ENCODE peak calls at places on chromosome 13, in seven cellular contexts. One of them, this sample, is unnamed.

GRCh38 chr13:42333613-42334328 is 61.8 kb downstream of the AKAP11 start:
- DNase-seq in IMR-90: peak; percentile 22
- DNase-seq in tibial artery: no peak
- DNase-seq in GM06990: peak; percentile 69
- DNase-seq in fibroblast of lung: peak; percentile 13
- DNase-seq in cardiac muscle cell: peak; percentile 70
- DNase-seq in upper lobe of right lung: no peak
- DNase-seq in this sample: peak; percentile 7

GRCh38 chr13:26325876-26326275 is 71.9 kb downstream of the CDK8 start:
- DNase-seq in IMR-90: peak; percentile 4
- DNase-seq in GM06990: peak; percentile 29
- DNase-seq in upper lobe of right lung: no peak
- DNase-seq in cardiac muscle cell: no peak
- DNase-seq in fibroblast of lung: peak; percentile 37
- DNase-seq in tibial artery: no peak
- DNase-seq in this sample: no peak

GRCh38 chr13:49303533-49304252 is 56.0 kb downstream of the CDADC1 start:
- DNase-seq in cardiac muscle cell: no peak
- DNase-seq in fibroblast of lung: no peak
- DNase-seq in IMR-90: no peak
- DNase-seq in GM06990: no peak
- DNase-seq in tibial artery: peak; percentile 32
- DNase-seq in upper lobe of right lung: no peak
- DNase-seq in this sample: no peak

GRCh38 chr13:52599037-52599852 is 43.0 kb upstream of the HNRNPA1L2 start:
- DNase-seq in tibial artery: no peak
- DNase-seq in IMR-90: peak; percentile 71
- DNase-seq in upper lobe of right lung: no peak
- DNase-seq in fibroblast of lung: peak; percentile 82
- DNase-seq in cardiac muscle cell: peak; percentile 70
- DNase-seq in GM06990: no peak
- DNase-seq in this sample: no peak

GRCh38 chr13:82962422-82962821 is 919.9 kb downstream of the SLITRK1 start:
- DNase-seq in GM06990: no peak
- DNase-seq in upper lobe of right lung: no peak
- DNase-seq in cardiac muscle cell: peak; percentile 10
- DNase-seq in IMR-90: no peak
- DNase-seq in fibroblast of lung: peak; percentile 30
- DNase-seq in tibial artery: no peak
- DNase-seq in this sample: no peak

GRCh38 chr13:30615851-30616311 is 1.8 kb upstream of the USPL1 start:
- DNase-seq in cardiac muscle cell: peak; percentile 61
- DNase-seq in tibial artery: no peak
- DNase-seq in IMR-90: peak; percentile 41
- DNase-seq in upper lobe of right lung: no peak
- DNase-seq in fibroblast of lung: peak; percentile 40
- DNase-seq in GM06990: no peak
- DNase-seq in this sample: no peak

GRCh38 chr13:92463134-92463533 is 763.5 kb upstream of the GPC6 start:
- DNase-seq in cardiac muscle cell: no peak
- DNase-seq in IMR-90: no peak
- DNase-seq in fibroblast of lung: no peak
- DNase-seq in GM06990: no peak
- DNase-seq in tibial artery: no peak
- DNase-seq in upper lobe of right lung: no peak
- DNase-seq in this sample: no peak

GRCh38 chr13:37306778-37307544 is 201.5 kb upstream of the CSNK1A1L start:
- DNase-seq in upper lobe of right lung: no peak
- DNase-seq in GM06990: no peak
- DNase-seq in tibial artery: no peak
- DNase-seq in cardiac muscle cell: peak; percentile 90
- DNase-seq in IMR-90: peak; percentile 98
- DNase-seq in fibroblast of lung: peak; percentile 99
- DNase-seq in this sample: no peak

GRCh38 chr13:50323440-50324070 is 308.3 kb downstream of the KCNRG start:
- DNase-seq in fibroblast of lung: peak; percentile 97
- DNase-seq in cardiac muscle cell: peak; percentile 70
- DNase-seq in IMR-90: peak; percentile 96
- DNase-seq in upper lobe of right lung: no peak
- DNase-seq in GM06990: no peak
- DNase-seq in tibial artery: no peak
- DNase-seq in this sample: no peak

GRCh38 chr13:73057284-73058025 is 1.4 kb upstream of the KLF5 start:
- DNase-seq in upper lobe of right lung: no peak
- DNase-seq in IMR-90: no peak
- DNase-seq in fibroblast of lung: no peak
- DNase-seq in GM06990: no peak
- DNase-seq in tibial artery: no peak
- DNase-seq in cardiac muscle cell: no peak
- DNase-seq in this sample: no peak

GRCh38 chr13:24228852-24229458 is 68.4 kb downstream of the SPATA13 start:
- DNase-seq in cardiac muscle cell: peak; percentile 84
- DNase-seq in tibial artery: no peak
- DNase-seq in upper lobe of right lung: no peak
- DNase-seq in IMR-90: peak; percentile 81
- DNase-seq in fibroblast of lung: peak; percentile 68
- DNase-seq in GM06990: no peak
- DNase-seq in this sample: peak; percentile 47

GRCh38 chr13:25493930-25494707 is 122.3 kb downstream of the ATP8A2 start:
- DNase-seq in tibial artery: no peak
- DNase-seq in cardiac muscle cell: no peak
- DNase-seq in fibroblast of lung: no peak
- DNase-seq in IMR-90: no peak
- DNase-seq in upper lobe of right lung: no peak
- DNase-seq in GM06990: no peak
- DNase-seq in this sample: no peak

GRCh38 chr13:91133941-91134772 is 213.3 kb upstream of the MIR17HG start:
- DNase-seq in GM06990: no peak
- DNase-seq in cardiac muscle cell: peak; percentile 80
- DNase-seq in tibial artery: peak; percentile 29
- DNase-seq in IMR-90: peak; percentile 54
- DNase-seq in upper lobe of right lung: no peak
- DNase-seq in fibroblast of lung: peak; percentile 60
- DNase-seq in this sample: no peak

GRCh38 chr13:91962946-91963345 is 564.5 kb downstream of the GPC5 start:
- DNase-seq in tibial artery: no peak
- DNase-seq in IMR-90: no peak
- DNase-seq in upper lobe of right lung: no peak
- DNase-seq in cardiac muscle cell: no peak
- DNase-seq in GM06990: no peak
- DNase-seq in fibroblast of lung: no peak
- DNase-seq in this sample: no peak

GRCh38 chr13:114089751-114090400 is 42.5 kb downstream of the RASA3 start:
- DNase-seq in fibroblast of lung: no peak
- DNase-seq in IMR-90: no peak
- DNase-seq in GM06990: no peak
- DNase-seq in cardiac muscle cell: no peak
- DNase-seq in tibial artery: no peak
- DNase-seq in upper lobe of right lung: peak; percentile 19
- DNase-seq in this sample: no peak

GRCh38 chr13:109412232-109412935 is 374.0 kb downstream of the IRS2 start:
- DNase-seq in tibial artery: no peak
- DNase-seq in fibroblast of lung: peak; percentile 76
- DNase-seq in cardiac muscle cell: peak; percentile 72
- DNase-seq in GM06990: no peak
- DNase-seq in IMR-90: peak; percentile 33
- DNase-seq in upper lobe of right lung: no peak
- DNase-seq in this sample: no peak

GRCh38 chr13:18962168-18962734 is 219.4 kb downstream of the TUBA3C start:
- DNase-seq in IMR-90: no peak
- DNase-seq in GM06990: no peak
- DNase-seq in cardiac muscle cell: no peak
- DNase-seq in upper lobe of right lung: no peak
- DNase-seq in fibroblast of lung: no peak
- DNase-seq in tibial artery: no peak
- DNase-seq in this sample: no peak

GRCh38 chr13:108594153-108594552 is 35.3 kb upstream of the MYO16 start:
- DNase-seq in IMR-90: no peak
- DNase-seq in fibroblast of lung: no peak
- DNase-seq in cardiac muscle cell: no peak
- DNase-seq in upper lobe of right lung: no peak
- DNase-seq in tibial artery: no peak
- DNase-seq in GM06990: no peak
- DNase-seq in this sample: no peak

GRCh38 chr13:76709851-76710250 is 176.4 kb downstream of the KCTD12 start:
- DNase-seq in tibial artery: no peak
- DNase-seq in IMR-90: peak; percentile 36
- DNase-seq in fibroblast of lung: peak; percentile 37
- DNase-seq in cardiac muscle cell: no peak
- DNase-seq in GM06990: no peak
- DNase-seq in upper lobe of right lung: no peak
- DNase-seq in this sample: no peak

GRCh38 chr13:106569233-106570095 is 1.5 kb upstream of the ARGLU1 start:
- DNase-seq in cardiac muscle cell: no peak
- DNase-seq in fibroblast of lung: no peak
- DNase-seq in tibial artery: no peak
- DNase-seq in upper lobe of right lung: no peak
- DNase-seq in IMR-90: no peak
- DNase-seq in GM06990: no peak
- DNase-seq in this sample: no peak
- H3K4me3 ChIP-seq in cardiac muscle cell: no peak overlapping the region
- H3K4me3 ChIP-seq in fibroblast of lung: no peak overlapping the region
- H3K4me3 ChIP-seq in tibial artery: no peak overlapping the region
- H3K4me3 ChIP-seq in upper lobe of right lung: no peak overlapping the region
- H3K4me3 ChIP-seq in IMR-90: no peak overlapping the region
- H3K4me3 ChIP-seq in GM06990: no peak overlapping the region
- H3K4me3 ChIP-seq in this sample: no peak overlapping the region

DNA sequence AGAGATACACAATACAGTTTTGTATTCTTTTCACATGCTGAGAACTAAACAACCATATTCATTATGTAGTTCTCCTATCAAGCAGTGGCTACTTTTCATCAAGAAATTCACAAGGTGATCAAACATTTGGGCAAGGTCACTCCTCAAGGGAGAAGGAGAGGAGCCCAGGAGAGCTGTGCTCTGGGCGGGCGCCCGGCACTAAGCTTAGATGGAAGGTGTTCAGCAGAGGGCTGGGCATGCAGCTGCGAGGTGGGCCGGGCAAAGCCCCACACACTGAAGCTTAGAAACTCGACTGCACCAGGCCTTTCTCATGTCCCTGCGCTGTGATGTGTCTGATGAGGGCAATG is 30.4 kb upstream of the SPACA7 start:
- DNase-seq in IMR-90: no peak
- DNase-seq in cardiac muscle cell: no peak
- DNase-seq in upper lobe of right lung: peak; percentile 55
- DNase-seq in GM06990: no peak
- DNase-seq in fibroblast of lung: no peak
- DNase-seq in tibial artery: no peak
- DNase-seq in this sample: no peak
- H3K4me3 ChIP-seq in IMR-90: no peak overlapping the region
- H3K4me3 ChIP-seq in cardiac muscle cell: no peak overlapping the region
- H3K4me3 ChIP-seq in upper lobe of right lung: no peak overlapping the region
- H3K4me3 ChIP-seq in GM06990: no peak overlapping the region
- H3K4me3 ChIP-seq in fibroblast of lung: no peak overlapping the region
- H3K4me3 ChIP-seq in tibial artery: no peak overlapping the region
- H3K4me3 ChIP-seq in this sample: no peak overlapping the region

GRCh38 chr13:112073245-112074138 is 6.5 kb downstream of the SOX1 start:
- DNase-seq in IMR-90: no peak
- DNase-seq in GM06990: no peak
- DNase-seq in cardiac muscle cell: no peak
- DNase-seq in upper lobe of right lung: no peak
- DNase-seq in tibial artery: no peak
- DNase-seq in fibroblast of lung: no peak
- DNase-seq in this sample: no peak
- H3K4me3 ChIP-seq in IMR-90: no peak overlapping the region
- H3K4me3 ChIP-seq in GM06990: no peak overlapping the region
- H3K4me3 ChIP-seq in cardiac muscle cell: peak overlapping the region; percentile 14
- H3K4me3 ChIP-seq in upper lobe of right lung: no peak overlapping the region
- H3K4me3 ChIP-seq in tibial artery: peak overlapping the region; percentile 19
- H3K4me3 ChIP-seq in fibroblast of lung: no peak overlapping the region
- H3K4me3 ChIP-seq in this sample: no peak overlapping the region

GRCh38 chr13:94667190-94667589 is 45.2 kb downstream of the SOX21 start:
- DNase-seq in IMR-90: no peak
- DNase-seq in tibial artery: no peak
- DNase-seq in GM06990: no peak
- DNase-seq in fibroblast of lung: no peak
- DNase-seq in cardiac muscle cell: no peak
- DNase-seq in upper lobe of right lung: no peak
- DNase-seq in this sample: no peak
- H3K4me3 ChIP-seq in IMR-90: no peak overlapping the region
- H3K4me3 ChIP-seq in tibial artery: no peak overlapping the region
- H3K4me3 ChIP-seq in GM06990: no peak overlapping the region
- H3K4me3 ChIP-seq in fibroblast of lung: no peak overlapping the region
- H3K4me3 ChIP-seq in cardiac muscle cell: no peak overlapping the region
- H3K4me3 ChIP-seq in upper lobe of right lung: no peak overlapping the region
- H3K4me3 ChIP-seq in this sample: no peak overlapping the region

GRCh38 chr13:53784331-53784730 is 755.7 kb downstream of the OLFM4 start:
- DNase-seq in tibial artery: no peak
- DNase-seq in GM06990: no peak
- DNase-seq in cardiac muscle cell: no peak
- DNase-seq in upper lobe of right lung: no peak
- DNase-seq in IMR-90: no peak
- DNase-seq in fibroblast of lung: no peak
- DNase-seq in this sample: no peak

GRCh38 chr13:53783466-53783865 is 754.9 kb downstream of the OLFM4 start:
- DNase-seq in fibroblast of lung: no peak
- DNase-seq in IMR-90: no peak
- DNase-seq in cardiac muscle cell: no peak
- DNase-seq in GM06990: no peak
- DNase-seq in tibial artery: no peak
- DNase-seq in upper lobe of right lung: no peak
- DNase-seq in this sample: no peak

GRCh38 chr13:53778937-53779336 is 750.3 kb downstream of the OLFM4 start:
- DNase-seq in tibial artery: no peak
- DNase-seq in upper lobe of right lung: no peak
- DNase-seq in cardiac muscle cell: no peak
- DNase-seq in GM06990: no peak
- DNase-seq in IMR-90: no peak
- DNase-seq in fibroblast of lung: no peak
- DNase-seq in this sample: no peak

GRCh38 chr13:53781941-53782340 is 753.3 kb downstream of the OLFM4 start:
- DNase-seq in fibroblast of lung: no peak
- DNase-seq in GM06990: no peak
- DNase-seq in tibial artery: no peak
- DNase-seq in IMR-90: no peak
- DNase-seq in upper lobe of right lung: no peak
- DNase-seq in cardiac muscle cell: no peak
- DNase-seq in this sample: no peak

DNA sequence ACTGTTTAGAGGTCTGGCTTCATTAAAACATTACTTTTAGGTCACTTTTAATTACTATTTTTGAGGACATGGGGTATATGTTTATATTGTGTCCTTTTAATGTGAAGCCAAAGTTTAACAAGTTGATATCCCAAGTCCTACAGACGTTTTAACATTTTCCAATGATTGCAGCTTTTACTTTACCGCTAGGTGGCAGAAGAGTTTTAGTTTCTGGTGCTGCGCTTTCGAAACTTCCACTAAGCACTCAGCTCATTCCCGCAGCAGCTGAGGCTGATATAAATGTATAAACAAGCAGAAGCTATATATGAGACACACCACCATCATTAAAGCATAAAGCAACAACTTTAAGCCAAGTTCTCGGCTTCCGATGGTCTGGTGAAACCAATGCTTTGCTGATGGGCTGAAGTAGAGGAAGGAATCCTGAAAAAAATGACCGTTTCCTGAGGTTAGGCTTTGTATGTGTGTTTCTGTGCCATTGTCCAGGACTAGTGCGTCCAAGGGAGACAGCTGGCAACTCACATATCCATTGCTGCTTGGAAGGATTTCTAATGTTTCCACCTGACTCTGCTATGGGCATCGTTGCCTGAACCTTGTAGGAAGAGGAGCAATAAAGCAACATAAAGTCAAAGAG is 753.9 kb downstream of the OLFM4 start:
- DNase-seq in cardiac muscle cell: peak; percentile 62
- DNase-seq in fibroblast of lung: peak; percentile 26
- DNase-seq in GM06990: no peak
- DNase-seq in upper lobe of right lung: no peak
- DNase-seq in IMR-90: peak; percentile 17
- DNase-seq in tibial artery: no peak
- DNase-seq in this sample: no peak
- H3K4me3 ChIP-seq in cardiac muscle cell: peak overlapping the region; percentile 2
- H3K4me3 ChIP-seq in fibroblast of lung: no peak overlapping the region
- H3K4me3 ChIP-seq in GM06990: no peak overlapping the region
- H3K4me3 ChIP-seq in upper lobe of right lung: no peak overlapping the region
- H3K4me3 ChIP-seq in IMR-90: no peak overlapping the region
- H3K4me3 ChIP-seq in tibial artery: no peak overlapping the region
- H3K4me3 ChIP-seq in this sample: peak overlapping the region; percentile 21